ENCODE peak calls at places on chromosomes 11 and 22, in eight cellular contexts. J is fibroblast of lung, U is omental fat pad, A is iPS-NIHi11, O is midbrain, K is AG09309, S is fibroblast of pulmonary artery, D is body of pancreas. E is an unnamed sample.

GRCh38 chr11:63938481-63939350 is at the start of gene NAA40:
- DNase-seq in D (peak), O (peak), A (peak), S (peak), U (peak), K (peak), J (peak), E (peak)

GRCh38 chr11:86551286-86551685 is 121.1 kb downstream of the ME3 start:
- DNase-seq in K (peak), D (peak), U (no peak), S (peak), O (no peak), J (peak), A (no peak), E (no peak)

GRCh38 chr22:31954535-31955326 is 10.4 kb downstream of the YWHAH start:
- DNase-seq in O (no peak), K (no peak), S (no peak), U (no peak), A (no peak), D (no peak), J (peak), E (no peak)

GRCh38 chr22:43446881-43447280 is 35.1 kb downstream of the MPPED1 start:
- DNase-seq in U (no peak), D (no peak), S (no peak), O (no peak), A (no peak), J (no peak), K (no peak), E (no peak)

GRCh38 chr11:20840341-20840740 is 171.0 kb downstream of the NELL1 start:
- DNase-seq in D (no peak), J (no peak), U (no peak), S (no peak), K (no peak), A (no peak), O (no peak), E (no peak)

GRCh38 chr11:118912742-118913410 is 12.8 kb downstream of the BCL9L start:
- DNase-seq in K (no peak), A (no peak), S (no peak), D (peak), O (no peak), J (no peak), U (no peak), E (no peak)

GRCh38 chr11:74673956-74674355 is 57.3 kb downstream of the CHRDL2 start:
- DNase-seq in A (no peak), U (no peak), K (no peak), J (no peak), S (no peak), O (peak), D (no peak), E (no peak)

GRCh38 chr11:6418199-6418957 is 516 bp downstream of the APBB1 start:
- DNase-seq in U (no peak), O (no peak), D (peak), K (no peak), J (no peak), S (no peak), A (peak), E (peak)

GRCh38 chr11:17803751-17804334 is 69.3 kb downstream of the KCNC1 start:
- DNase-seq in K (no peak), O (no peak), S (no peak), A (no peak), D (no peak), J (no peak), U (no peak), E (no peak)

GRCh38 chr11:78176605-78177141 is 11.8 kb downstream of the KCTD21 start:
- DNase-seq in J (no peak), O (no peak), U (no peak), S (no peak), A (no peak), D (no peak), K (no peak), E (no peak)

GRCh38 chr22:24433868-24434471 is 6.6 kb downstream of the ADORA2A start:
- DNase-seq in S (peak), U (no peak), K (no peak), O (no peak), D (no peak), A (no peak), J (no peak), E (no peak)

GRCh38 chr11:38818720-38819119 is 2220.7 kb upstream of the RAG2 start:
- DNase-seq in K (no peak), A (no peak), J (no peak), O (no peak), U (no peak), D (no peak), S (peak), E (no peak)

GRCh38 chr22:40107756-40108437 is 69.8 kb upstream of the TNRC6B start:
- DNase-seq in A (no peak), U (no peak), J (peak), D (peak), K (peak), S (peak), O (no peak), E (no peak)

GRCh38 chr22:20965104-20965887 is 1.8 kb upstream of the AIFM3 start:
- DNase-seq in U (no peak), S (no peak), K (no peak), D (no peak), O (no peak), J (no peak), A (peak), E (peak)

GRCh38 chr11:128530119-128531091 is 57.0 kb downstream of the ETS1 start:
- DNase-seq in O (no peak), S (peak), U (no peak), D (peak), K (peak), J (peak), A (no peak), E (no peak)

GRCh38 chr22:19874307-19875060 is 19.8 kb upstream of the GNB1L start:
- DNase-seq in O (no peak), S (no peak), J (no peak), K (no peak), A (no peak), U (peak), D (peak), E (peak)

GRCh38 chr11:124394408-124394807 is 4.4 kb downstream of the OR8B3 start:
- DNase-seq in D (no peak), J (peak), U (no peak), O (no peak), S (peak), A (no peak), K (no peak), E (no peak)

GRCh38 chr11:32343325-32344008 is 91.9 kb downstream of the WT1 start:
- DNase-seq in J (no peak), A (no peak), O (no peak), D (no peak), S (no peak), U (no peak), K (no peak), E (no peak)

GRCh38 chr11:119126675-119127268 is 5.4 kb downstream of the HINFP start:
- DNase-seq in O (no peak), K (no peak), A (no peak), U (no peak), J (no peak), D (peak), S (no peak), E (no peak)

GRCh38 chr22:35915477-35916013 is 113.1 kb downstream of the RBFOX2 start:
- DNase-seq in K (no peak), A (no peak), D (no peak), J (peak), O (peak), S (peak), U (no peak), E (no peak)

GRCh38 chr11:28833670-28834069 is 725.5 kb downstream of the METTL15 start:
- DNase-seq in K (peak), S (peak), U (no peak), D (no peak), O (no peak), J (peak), A (no peak), E (no peak)

GRCh38 chr11:11045156-11045670 is 187.4 kb upstream of the ZBED5 start:
- DNase-seq in U (no peak), K (no peak), S (no peak), A (no peak), O (no peak), J (no peak), D (no peak), E (no peak)

GRCh38 chr11:130916910-130917309 is 631 bp upstream of the SNX19 start:
- DNase-seq in U (no peak), J (no peak), S (no peak), K (no peak), O (no peak), D (no peak), A (no peak), E (no peak)

GRCh38 chr11:14611939-14612338 is 31.7 kb upstream of the PDE3B start:
- DNase-seq in A (no peak), J (peak), O (no peak), D (no peak), S (no peak), U (no peak), K (no peak), E (no peak)

GRCh38 chr11:79237111-79237510 is 203.7 kb downstream of the TENM4 start:
- DNase-seq in U (no peak), D (no peak), O (no peak), K (no peak), A (no peak), S (no peak), J (no peak), E (no peak)

GRCh38 chr11:33867996-33868645 is 23.8 kb downstream of the LMO2 start:
- DNase-seq in D (no peak), S (no peak), U (no peak), A (no peak), J (no peak), O (no peak), K (no peak), E (no peak)

GRCh38 chr11:59158206-59159068 is 13.5 kb upstream of the DTX4 start:
- DNase-seq in S (peak), O (peak), U (no peak), D (peak), K (peak), A (peak), J (peak), E (peak)

GRCh38 chr22:24310969-24311368 is 40.3 kb downstream of the SPECC1L start:
- DNase-seq in S (no peak), U (no peak), K (no peak), O (no peak), A (no peak), J (no peak), D (no peak), E (no peak)

GRCh38 chr11:4748435-4748834 is 21.3 kb downstream of the OR51F1 start:
- DNase-seq in U (no peak), A (no peak), K (no peak), J (no peak), S (peak), D (no peak), O (no peak), E (no peak)

GRCh38 chr11:47378011-47378835 is at the start of gene SPI1:
- DNase-seq in A (no peak), U (no peak), K (no peak), D (no peak), S (no peak), J (no peak), O (peak), E (peak)